ENCODE peak calls at places on chromosomes 6 and 20, in four cellular contexts. One of them, this sample, is unnamed. For H3K4me1, the result is how much of the 10 kb centered on the place peaks cover.

GRCh38 chr20:62558779-62559178 is 83.0 kb upstream of the GATA5 start:
- DNase-seq in neural progenitor cell: no peak
- DNase-seq in endothelial cell of umbilical vein: no peak
- DNase-seq in neuronal stem cell: no peak
- DNase-seq in this sample: no peak

GRCh38 chr6:119351005-119351394 is 1.4 kb upstream of the MAN1A1 start:
- DNase-seq in neuronal stem cell: no peak
- DNase-seq in neural progenitor cell: no peak
- DNase-seq in endothelial cell of umbilical vein: peak
- DNase-seq in this sample: no peak

GRCh38 chr6:167396068-167396658 is 71.3 kb downstream of the TTLL2 start:
- DNase-seq in neural progenitor cell: no peak
- DNase-seq in neuronal stem cell: no peak
- DNase-seq in endothelial cell of umbilical vein: no peak
- DNase-seq in this sample: peak

GRCh38 chr6:3031857-3032256 is 32.2 kb downstream of the NQO2 start:
- DNase-seq in endothelial cell of umbilical vein: no peak
- DNase-seq in neuronal stem cell: no peak
- DNase-seq in neural progenitor cell: no peak
- DNase-seq in this sample: no peak

GRCh38 chr6:14827366-14827765 is 418.5 kb upstream of the JARID2 start:
- DNase-seq in neural progenitor cell: no peak
- DNase-seq in neuronal stem cell: no peak
- DNase-seq in endothelial cell of umbilical vein: no peak
- DNase-seq in this sample: no peak

GRCh38 chr6:134691180-134691579 is 258.7 kb downstream of the ALDH8A1 start:
- DNase-seq in neural progenitor cell: no peak
- DNase-seq in neuronal stem cell: no peak
- DNase-seq in endothelial cell of umbilical vein: no peak
- DNase-seq in this sample: no peak

GRCh38 chr6:4225207-4225872 is 90.0 kb upstream of the ECI2 start:
- DNase-seq in endothelial cell of umbilical vein: no peak
- DNase-seq in neuronal stem cell: no peak
- DNase-seq in neural progenitor cell: peak
- DNase-seq in this sample: peak

GRCh38 chr6:64580346-64580745 is 944.7 kb downstream of the PHF3 start:
- DNase-seq in neural progenitor cell: no peak
- DNase-seq in neuronal stem cell: no peak
- DNase-seq in endothelial cell of umbilical vein: no peak
- DNase-seq in this sample: no peak

GRCh38 chr20:48025661-48026060 is 240.4 kb upstream of the SULF2 start:
- DNase-seq in neuronal stem cell: no peak
- DNase-seq in endothelial cell of umbilical vein: no peak
- DNase-seq in neural progenitor cell: no peak
- DNase-seq in this sample: no peak

GRCh38 chr20:4038676-4039075 is 23.3 kb upstream of the RNF24 start:
- DNase-seq in neural progenitor cell: no peak
- DNase-seq in endothelial cell of umbilical vein: no peak
- DNase-seq in neuronal stem cell: no peak
- DNase-seq in this sample: peak

GRCh38 chr20:61515922-61516321 is 263.9 kb downstream of the CDH4 start:
- DNase-seq in neuronal stem cell: no peak
- DNase-seq in endothelial cell of umbilical vein: no peak
- DNase-seq in neural progenitor cell: no peak
- DNase-seq in this sample: no peak

GRCh38 chr20:38430679-38431325 is 4.3 kb downstream of the SNHG17 start:
- DNase-seq in endothelial cell of umbilical vein: no peak
- DNase-seq in neuronal stem cell: no peak
- DNase-seq in neural progenitor cell: no peak
- DNase-seq in this sample: no peak

GRCh38 chr6:117169781-117170281 is 95.5 kb upstream of the VGLL2 start:
- DNase-seq in endothelial cell of umbilical vein: no peak
- DNase-seq in neural progenitor cell: no peak
- DNase-seq in neuronal stem cell: no peak
- DNase-seq in this sample: no peak

GRCh38 chr6:78844899-78845298 is 22.5 kb upstream of the IRAK1BP1 start:
- DNase-seq in neuronal stem cell: no peak
- DNase-seq in neural progenitor cell: no peak
- DNase-seq in endothelial cell of umbilical vein: no peak
- DNase-seq in this sample: no peak

GRCh38 chr6:24802271-24803059 is 3.7 kb upstream of the ARMH2 start:
- DNase-seq in endothelial cell of umbilical vein: no peak
- DNase-seq in neural progenitor cell: no peak
- DNase-seq in neuronal stem cell: no peak
- DNase-seq in this sample: peak

DNA sequence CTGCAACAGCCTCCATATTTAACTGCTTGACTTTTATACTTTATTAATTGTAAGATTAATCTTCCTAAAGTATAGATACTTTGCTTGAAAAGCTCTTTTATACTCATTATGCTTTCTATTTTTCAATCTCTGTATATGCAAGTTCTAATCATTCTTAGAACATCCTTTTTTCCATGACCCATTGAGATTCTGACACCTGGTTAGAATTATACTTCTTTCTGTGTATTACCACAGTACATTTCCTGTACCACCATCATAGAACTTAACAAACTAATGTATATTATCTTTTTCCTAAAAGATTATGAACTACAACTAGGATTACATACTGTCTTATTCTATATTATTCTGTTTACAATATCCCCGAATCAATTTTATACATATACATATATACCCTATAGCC is 13.5 kb downstream of the SERINC1 start:
- DNase-seq in endothelial cell of umbilical vein: no peak
- DNase-seq in neuronal stem cell: no peak
- DNase-seq in neural progenitor cell: no peak
- DNase-seq in this sample: no peak
- H3K4me1 ChIP-seq in endothelial cell of umbilical vein: under half
- H3K4me1 ChIP-seq in neuronal stem cell: under half
- H3K4me1 ChIP-seq in neural progenitor cell: under half
- H3K4me1 ChIP-seq in this sample: under half

GRCh38 chr20:49283176-49283702 is 5.4 kb upstream of the ZNFX1 start:
- DNase-seq in endothelial cell of umbilical vein: no peak
- DNase-seq in neuronal stem cell: no peak
- DNase-seq in neural progenitor cell: no peak
- DNase-seq in this sample: peak
- H3K9ac ChIP-seq in endothelial cell of umbilical vein: peak
- H3K9ac ChIP-seq in neuronal stem cell: no peak
- H3K9ac ChIP-seq in neural progenitor cell: no peak
- H3K9ac ChIP-seq in this sample: peak

GRCh38 chr6:111870054-111870750 is 3.0 kb downstream of the FYN start:
- DNase-seq in endothelial cell of umbilical vein: no peak
- DNase-seq in neural progenitor cell: no peak
- DNase-seq in neuronal stem cell: no peak
- DNase-seq in this sample: no peak
- H3K4me1 ChIP-seq in endothelial cell of umbilical vein: under half
- H3K4me1 ChIP-seq in neural progenitor cell: half or more
- H3K4me1 ChIP-seq in neuronal stem cell: under half
- H3K4me1 ChIP-seq in this sample: under half

GRCh38 chr6:93992976-93993375 is 573.6 kb upstream of the EPHA7 start:
- DNase-seq in endothelial cell of umbilical vein: peak
- DNase-seq in neuronal stem cell: no peak
- DNase-seq in neural progenitor cell: no peak
- DNase-seq in this sample: no peak
- H3K9ac ChIP-seq in endothelial cell of umbilical vein: no peak
- H3K9ac ChIP-seq in neuronal stem cell: no peak
- H3K9ac ChIP-seq in neural progenitor cell: no peak
- H3K9ac ChIP-seq in this sample: peak